ENCODE peak calls at places on chromosomes 12 and 14, in five cellular contexts. B, G, R, O and E are unnamed samples. For H3K4me1, the result is how much of the 10 kb centered on the place peaks cover.

GRCh38 chr12:67415473-67415872 is 146.3 kb downstream of the CAND1 start:
- DNase-seq in B (peak), G (peak), R (peak), O (peak), E (no peak)

GRCh38 chr12:93163260-93164036 is 214.3 kb upstream of the NUDT4 start:
- DNase-seq in B (no peak), G (peak), R (no peak), O (no peak), E (no peak)

GRCh38 chr12:108468149-108468968 is 46.7 kb upstream of the FICD start:
- DNase-seq in B (peak), G (peak), R (peak), O (no peak), E (peak)

GRCh38 chr12:74689071-74689655 is 151.5 kb downstream of the ATXN7L3B start:
- DNase-seq in B (peak), G (peak), R (peak), O (peak), E (peak)

GRCh38 chr12:47408171-47408871 is 297.5 kb downstream of the RPAP3 start:
- DNase-seq in B (no peak), G (peak), R (peak), O (no peak), E (peak)

GRCh38 chr14:53495846-53496343 is 342.8 kb upstream of the DDHD1 start:
- DNase-seq in B (no peak), G (no peak), R (no peak), O (no peak), E (no peak)

GRCh38 chr12:108324678-108325358 is 14.3 kb downstream of the CMKLR1 start:
- DNase-seq in B (no peak), G (no peak), R (no peak), O (no peak), E (no peak)

GRCh38 chr12:96255077-96255476 is 60.9 kb downstream of the ELK3 start:
- DNase-seq in B (no peak), G (no peak), R (no peak), O (no peak), E (no peak)

GRCh38 chr14:58701156-58701555 is 63.4 kb downstream of the DACT1 start:
- DNase-seq in B (no peak), G (no peak), R (no peak), O (no peak), E (no peak)

GRCh38 chr12:75291014-75291413 is 39.1 kb downstream of the CAPS2 start:
- DNase-seq in B (no peak), G (no peak), R (no peak), O (no peak), E (no peak)

GRCh38 chr14:61145903-61146411 is 135.2 kb downstream of the TMEM30B start:
- DNase-seq in B (no peak), G (peak), R (peak), O (peak), E (peak)
- H3K4me1 ChIP-seq in B (under half), G (under half), R (under half), O (under half), E (under half)

GRCh38 chr12:116934908-116935698 is 24.4 kb downstream of the FBXW8 start:
- DNase-seq in B (no peak), G (no peak), R (no peak), O (no peak), E (no peak)
- H3K4me1 ChIP-seq in B (under half), G (under half), R (under half), O (under half), E (under half)

GRCh38 chr12:8483081-8483479 is 27.3 kb downstream of the CLEC6A start:
- DNase-seq in B (no peak), G (no peak), R (no peak), O (no peak), E (no peak)
- H3K4me1 ChIP-seq in B (under half), G (under half), R (under half), O (under half), E (under half)

GRCh38 chr14:69664865-69665526 is 53.6 kb downstream of the SUSD6 start:
- DNase-seq in B (no peak), G (no peak), R (no peak), O (peak), E (no peak)

GRCh38 chr14:69667938-69668336 is 56.5 kb downstream of the SUSD6 start:
- DNase-seq in B (no peak), G (no peak), R (no peak), O (no peak), E (no peak)

GRCh38 chr14:69665596-69665995 is 54.2 kb downstream of the SUSD6 start:
- DNase-seq in B (no peak), G (no peak), R (no peak), O (no peak), E (no peak)

GRCh38 chr14:69666698-69667211 is 55.4 kb downstream of the SUSD6 start:
- DNase-seq in B (no peak), G (peak), R (no peak), O (no peak), E (no peak)

DNA sequence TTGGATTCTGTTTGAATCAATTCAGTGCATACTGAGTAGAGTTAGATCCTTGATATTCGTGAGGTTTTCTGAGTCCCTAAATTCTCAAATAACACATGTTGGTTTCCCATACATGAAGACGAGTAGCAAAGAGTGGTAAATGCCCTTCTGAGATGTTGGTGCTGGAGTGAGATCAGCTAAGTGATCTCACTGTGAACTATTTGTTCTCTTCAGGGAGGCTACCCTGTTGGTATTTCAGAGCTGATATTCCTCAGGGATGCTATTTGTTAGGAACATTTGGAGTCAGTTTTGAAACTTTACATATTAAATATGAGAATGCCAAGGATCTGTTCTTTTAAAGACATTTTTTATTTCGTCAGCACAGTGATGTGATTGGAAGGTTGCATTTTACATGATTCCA is 54.7 kb downstream of the SUSD6 start:
- DNase-seq in B (no peak), G (no peak), R (no peak), O (no peak), E (no peak)
- H3K4me1 ChIP-seq in B (under half), G (under half), R (under half), O (under half), E (under half)

GRCh38 chr12:57838594-57839302 is 7.8 kb downstream of the CTDSP2 start:
- DNase-seq in B (peak), G (no peak), R (no peak), O (no peak), E (no peak)
- H3K4me1 ChIP-seq in B (half or more), G (under half), R (half or more), O (half or more), E (half or more)

DNA sequence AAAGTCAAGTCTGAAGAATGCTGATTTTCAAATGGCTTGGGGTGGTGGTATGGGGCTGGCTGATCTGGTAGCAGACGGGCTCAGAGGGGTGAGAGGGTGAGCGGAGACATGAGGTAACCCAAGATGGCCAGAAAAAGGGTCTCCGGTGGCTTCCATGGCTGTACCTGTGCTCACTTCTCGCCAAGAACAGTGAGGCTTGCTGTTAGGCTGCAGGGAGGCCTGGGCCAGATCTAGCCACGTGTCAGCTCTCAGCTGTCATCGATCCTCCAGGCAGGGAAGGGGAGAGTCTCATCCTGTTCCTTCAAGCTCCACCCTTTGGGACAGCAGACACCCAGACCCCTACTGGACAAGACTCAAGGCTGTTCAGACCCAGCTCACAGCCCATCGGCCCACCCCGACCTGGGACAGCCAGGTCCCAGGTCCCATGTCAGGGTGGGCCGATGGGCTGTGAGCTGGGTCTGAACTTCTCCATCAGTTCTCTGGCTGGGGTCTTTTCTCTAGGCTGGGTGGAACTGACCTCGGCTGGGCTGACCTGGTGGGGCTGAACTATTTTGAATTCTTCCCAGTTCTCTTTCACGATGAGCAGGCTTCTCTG is 9.0 kb downstream of the LRTM2 start:
- DNase-seq in B (no peak), G (no peak), R (no peak), O (no peak), E (no peak)
- H3K4me1 ChIP-seq in B (under half), G (under half), R (under half), O (half or more), E (under half)

DNA sequence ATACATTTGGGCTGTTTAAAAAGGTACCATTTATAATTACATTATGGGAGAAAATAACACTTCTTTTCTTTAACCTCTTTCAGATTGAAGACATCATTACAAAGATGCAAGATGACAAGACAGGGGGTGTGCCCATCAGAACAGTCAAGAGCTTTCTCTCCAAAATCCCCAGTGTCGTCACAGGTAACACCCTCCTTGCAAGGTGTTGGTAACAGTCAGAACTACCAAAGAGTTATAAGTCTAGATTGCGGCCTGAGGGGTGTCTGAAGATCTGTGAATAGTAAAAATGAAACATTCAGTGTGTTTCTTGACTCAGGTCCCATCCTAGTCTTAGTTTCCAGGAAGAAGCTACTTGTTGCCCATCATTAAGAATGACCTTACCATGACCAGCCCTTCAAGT is 419.8 kb downstream of the RGS6 start:
- DNase-seq in B (no peak), G (no peak), R (no peak), O (no peak), E (no peak)
- H3K4me1 ChIP-seq in B (under half), G (under half), R (under half), O (under half), E (under half)

DNA sequence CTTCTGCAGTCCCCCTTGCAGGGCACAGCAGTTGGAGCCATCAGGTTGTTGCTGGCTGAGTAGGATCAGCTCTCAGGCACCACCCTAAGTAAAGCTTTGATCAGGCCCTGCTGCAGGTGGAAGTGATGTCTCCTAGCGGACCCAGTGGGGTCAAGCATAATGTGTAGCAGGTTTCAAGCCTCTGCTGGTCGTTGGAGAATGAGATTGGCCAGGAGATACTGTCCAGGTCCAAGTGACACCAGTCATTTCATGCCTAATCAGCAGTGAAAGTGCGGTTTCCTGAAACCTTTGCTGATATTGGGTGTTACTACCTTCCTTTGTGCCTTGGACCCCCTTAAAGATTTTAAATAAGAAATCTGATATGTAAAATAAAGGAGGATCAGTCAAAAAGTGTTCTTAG is 72.6 kb downstream of the SUSD6 start:
- DNase-seq in B (no peak), G (no peak), R (no peak), O (no peak), E (no peak)
- H3K4me1 ChIP-seq in B (under half), G (under half), R (under half), O (under half), E (under half)

DNA sequence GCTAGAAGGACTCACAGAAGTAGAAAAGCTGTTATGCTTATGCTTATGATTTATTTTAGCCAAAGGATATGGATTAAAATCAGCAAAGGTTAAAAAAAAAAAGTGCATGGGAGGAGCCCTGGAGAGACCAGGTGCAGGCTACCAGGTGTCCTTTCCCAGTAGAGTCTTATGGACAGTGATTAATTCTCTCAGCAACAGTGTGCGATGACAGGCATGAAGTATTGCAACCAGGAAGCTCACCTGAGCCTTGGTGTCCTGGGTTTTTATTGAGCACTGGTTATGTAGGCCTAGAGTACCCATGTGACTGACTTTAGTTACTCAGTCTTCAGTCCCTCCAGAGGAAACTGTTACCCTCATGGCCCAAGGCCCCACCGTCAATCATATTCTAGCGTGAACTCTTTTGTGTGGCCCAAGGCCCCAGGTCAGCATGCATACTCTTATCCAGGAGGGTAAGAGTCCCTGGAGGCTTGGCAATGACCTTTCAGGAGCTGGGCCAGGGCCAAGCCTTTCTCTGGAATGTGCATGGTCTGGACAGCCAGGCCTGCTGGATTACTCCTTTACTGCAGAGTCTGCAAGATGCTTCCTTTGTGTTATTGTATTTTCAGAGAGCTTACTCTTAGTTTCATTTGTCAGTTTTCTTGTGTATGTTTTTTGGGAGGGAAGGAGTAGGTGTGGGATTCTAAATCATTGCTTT is 69.6 kb upstream of the RD3L start:
- DNase-seq in B (no peak), G (peak), R (no peak), O (no peak), E (no peak)
- H3K4me1 ChIP-seq in B (under half), G (under half), R (under half), O (under half), E (under half)

DNA sequence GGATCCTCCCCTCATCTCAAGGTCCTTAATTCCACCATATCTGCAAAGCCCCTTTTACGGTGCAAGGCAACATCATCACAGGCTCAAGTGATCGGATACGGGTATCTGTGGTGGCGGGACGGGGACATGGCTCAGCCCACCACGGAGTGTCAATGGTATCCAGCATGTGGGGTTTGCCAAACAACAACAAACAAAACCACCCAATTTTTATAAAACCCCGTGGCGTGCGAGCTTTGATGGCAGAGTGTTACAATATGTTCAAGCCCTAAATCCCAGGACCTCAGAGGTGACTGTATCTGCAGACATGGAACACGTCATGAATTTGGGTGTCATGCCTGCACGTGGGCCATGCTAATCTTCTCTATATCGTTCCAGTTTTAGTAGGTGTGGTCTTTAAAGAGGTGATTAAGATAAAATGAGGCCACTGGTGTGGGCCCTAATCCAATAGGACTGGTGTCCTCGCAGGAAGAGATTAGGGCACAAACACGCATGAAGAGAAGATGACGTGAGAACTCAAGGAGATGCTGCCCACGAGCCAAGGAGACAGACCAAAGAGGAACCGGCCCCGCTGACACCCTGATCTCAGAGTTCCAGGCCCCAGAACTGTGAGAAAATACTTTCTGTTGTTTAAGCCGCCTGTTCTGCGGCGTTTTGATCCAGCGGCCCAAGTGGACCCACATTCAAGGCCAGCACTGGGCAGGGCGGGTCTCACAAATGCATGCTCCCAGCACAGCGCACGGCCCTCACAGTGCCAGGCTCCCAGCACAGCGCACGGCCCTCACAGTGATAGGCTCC is 6.6 kb upstream of the GOLGA3 start:
- DNase-seq in B (no peak), G (no peak), R (no peak), O (no peak), E (no peak)
- H3K4me1 ChIP-seq in B (under half), G (under half), R (under half), O (under half), E (under half)